ENCODE peak calls at places on chromosomes 13 and 19, in four cellular contexts. D is GM12878, U is upper lobe of left lung, F is K562. W is an unnamed sample.

GRCh38 chr19:13962738-13963602 is 10.7 kb downstream of the DCAF15 start:
- ATAC-seq in F (no peak), U (peak), D (no peak), W (peak)

GRCh38 chr19:17929056-17929455 is 3.8 kb upstream of the CCDC124 start:
- ATAC-seq in U (no peak), D (peak), F (no peak), W (no peak)

GRCh38 chr13:110897521-110897920 is 17.3 kb downstream of the ANKRD10 start:
- ATAC-seq in D (no peak), F (no peak), U (no peak), W (no peak)

GRCh38 chr13:35987572-35988513 is 143.3 kb downstream of the DCLK1 start:
- ATAC-seq in D (no peak), U (peak), F (no peak), W (peak)

GRCh38 chr13:50589139-50589538 is 254.4 kb downstream of the DLEU7 start:
- ATAC-seq in U (peak), F (no peak), D (no peak), W (no peak)

GRCh38 chr19:40862333-40862732 is 12.1 kb upstream of the CYP2A6 start:
- ATAC-seq in D (no peak), F (peak), U (no peak), W (no peak)

GRCh38 chr19:50461066-50461875 is 15.0 kb upstream of the EMC10 start:
- ATAC-seq in F (peak), D (peak), U (peak), W (no peak)

GRCh38 chr13:60721063-60721462 is 324.0 kb downstream of the TDRD3 start:
- ATAC-seq in D (no peak), F (no peak), U (no peak), W (no peak)

GRCh38 chr19:15422311-15423075 is 3.7 kb upstream of the AKAP8L start:
- ATAC-seq in F (no peak), D (no peak), U (no peak), W (no peak)

GRCh38 chr19:21587117-21587461 is 81.7 kb downstream of the ZNF429 start:
- ATAC-seq in F (no peak), D (no peak), U (peak), W (no peak)

GRCh38 chr13:28258401-28258800 is 120.1 kb downstream of the PAN3 start:
- ATAC-seq in D (no peak), F (no peak), U (no peak), W (no peak)

GRCh38 chr19:43466793-43467192 is 1.4 kb upstream of the LYPD3 start:
- ATAC-seq in F (no peak), U (no peak), D (no peak), W (no peak)

GRCh38 chr19:35986664-35987570 is 8.1 kb upstream of the SDHAF1 start:
- ATAC-seq in D (peak), U (peak), F (peak), W (peak)

GRCh38 chr13:112892759-112893569 is 76.0 kb upstream of the MCF2L start:
- ATAC-seq in U (no peak), D (peak), F (no peak), W (no peak)

GRCh38 chr13:41426047-41426446 is 31.3 kb upstream of the RGCC start:
- ATAC-seq in U (no peak), D (no peak), F (no peak), W (no peak)

GRCh38 chr13:21138561-21138960 is 37.8 kb downstream of the SKA3 start:
- ATAC-seq in U (no peak), F (no peak), D (no peak), W (no peak)

GRCh38 chr13:64993514-64994164 is 2236.5 kb downstream of the PCDH9 start:
- ATAC-seq in U (no peak), D (peak), F (no peak), W (no peak)

GRCh38 chr13:114313061-114313860 is 1.0 kb upstream of the CHAMP1 start:
- ATAC-seq in U (no peak), F (peak), D (peak), W (no peak)

GRCh38 chr13:41488124-41488523 is 30.8 kb downstream of the RGCC start:
- ATAC-seq in F (no peak), D (no peak), U (no peak), W (no peak)

GRCh38 chr19:6821639-6822310 is 49.3 kb downstream of the VAV1 start:
- ATAC-seq in D (no peak), U (no peak), F (no peak), W (no peak)

GRCh38 chr19:48607359-48607755 is 815 bp downstream of the SPACA4 start:
- ATAC-seq in U (no peak), F (peak), D (no peak), W (no peak)

DNA sequence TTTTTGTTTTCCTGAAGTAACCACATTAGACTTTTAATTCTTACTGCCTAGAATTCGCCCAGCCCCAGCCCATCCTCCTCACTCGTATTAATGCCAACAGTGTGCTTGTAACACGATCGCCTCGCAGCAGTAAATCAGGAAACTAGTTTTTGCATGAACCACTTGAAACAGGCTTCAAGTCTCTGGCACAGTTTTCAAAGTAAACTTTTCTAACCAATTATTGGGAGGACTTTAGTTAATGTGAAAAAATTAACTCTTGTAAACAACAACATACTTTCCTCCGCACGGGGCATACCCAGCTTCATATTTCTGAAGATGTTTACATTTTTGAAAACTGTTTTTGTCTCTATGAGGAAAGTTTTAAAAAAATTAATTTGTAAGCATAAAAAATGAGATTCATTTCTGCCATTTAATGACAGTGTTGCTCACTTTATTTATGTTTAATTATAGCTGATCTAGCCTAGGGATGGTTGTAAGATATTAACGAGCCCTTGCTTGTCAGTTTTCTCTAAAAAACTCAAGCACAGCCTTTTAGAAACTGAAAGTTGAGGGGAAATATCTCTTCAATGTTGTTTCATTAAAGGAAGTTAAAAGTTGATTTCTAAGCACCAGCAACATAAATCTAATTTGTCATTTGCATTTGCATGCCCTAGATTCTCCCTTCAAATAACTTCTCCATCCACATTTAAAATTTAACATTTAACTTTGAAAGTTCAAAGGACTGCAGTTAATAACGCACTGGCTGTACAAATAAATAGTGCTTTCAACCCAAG is 39.4 kb downstream of the TNFRSF19 start:
- ATAC-seq in U (peak), F (no peak), D (peak), W (peak)
- H3K27ac ChIP-seq in U (peak), F (no peak), D (peak), W (peak)

GRCh38 chr19:27793128-27793643 is 1419.8 kb downstream of the UQCRFS1 start:
- ATAC-seq in F (peak), U (peak), D (peak), W (peak)
- TF ChIP-seq POLR2AphosphoS5 in F (no peak), U (no peak), D (no peak), W (no peak)

GRCh38 chr19:1481224-1481892 is 2.3 kb upstream of the C19orf25 start:
- ATAC-seq in U (no peak), D (no peak), F (no peak), W (no peak)
- TF ChIP-seq EP300 in U (no peak), D (no peak), F (no peak), W (no peak)

GRCh38 chr19:51695088-51695487 is 2.0 kb downstream of the SPACA6 start:
- ATAC-seq in F (no peak), D (no peak), U (no peak), W (no peak)

GRCh38 chr19:51692065-51692915 is 840 bp upstream of the SPACA6 start:
- ATAC-seq in F (no peak), U (no peak), D (no peak), W (no peak)

GRCh38 chr19:51694318-51695085 is 1.4 kb downstream of the SPACA6 start:
- ATAC-seq in U (no peak), D (no peak), F (no peak), W (no peak)

GRCh38 chr19:51693246-51693645 is at the start of gene SPACA6:
- ATAC-seq in U (no peak), F (no peak), D (no peak), W (no peak)

DNA sequence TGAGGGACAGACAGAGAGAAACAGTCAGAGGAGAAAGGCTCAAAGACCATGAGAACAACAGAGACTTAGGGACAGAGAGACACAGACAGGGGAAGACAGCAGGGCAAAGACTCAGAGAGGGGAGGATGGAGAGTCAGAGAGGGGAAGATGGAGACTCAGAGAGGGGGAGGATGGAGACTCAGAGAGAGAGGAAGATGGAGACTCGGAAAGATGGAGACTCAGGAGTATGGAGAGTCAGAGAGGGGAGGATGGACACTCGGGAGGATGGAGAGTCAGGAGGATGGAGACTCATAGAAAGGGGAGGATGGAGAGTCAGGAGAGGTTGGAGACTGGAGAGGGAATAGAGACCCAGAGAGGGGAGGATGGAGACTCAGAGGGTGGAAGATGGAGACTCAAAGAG is 689 bp downstream of the SPACA6 start:
- ATAC-seq in U (no peak), F (no peak), D (no peak), W (no peak)
- H3K27ac ChIP-seq in U (no peak), F (no peak), D (no peak), W (peak)